ENCODE peak calls at places on chromosomes 13 and 19, in nine cellular contexts. K is foreskin fibroblast; O is sciatic nerve; L is CD4-positive, CD25-positive, alpha-beta regulatory T cell; Q is AG04449; S is ureter; Z is T-helper 2 cell; B is cardiac muscle cell; N is nucleus accumbens. E is an unnamed sample.

GRCh38 chr13:64847767-64848166 is 2382.4 kb downstream of the PCDH9 start:
- DNase-seq in B (no peak), K (no peak), S (no peak), O (no peak), N (no peak), L (no peak), Z (no peak), Q (no peak), E (no peak)

GRCh38 chr19:19261350-19262189 is 11.5 kb downstream of the TM6SF2 start:
- DNase-seq in N (no peak), Q (no peak), O (no peak), S (no peak), L (no peak), Z (no peak), K (no peak), B (peak), E (no peak)

GRCh38 chr19:10858204-10858828 is 10.1 kb downstream of the C19orf38 start:
- DNase-seq in N (no peak), B (peak), L (peak), K (peak), Z (no peak), Q (no peak), S (no peak), O (no peak), E (peak)

GRCh38 chr19:44993926-44994537 is 7.2 kb upstream of the RELB start:
- DNase-seq in O (no peak), Z (no peak), S (no peak), B (no peak), L (no peak), K (no peak), N (no peak), Q (no peak), E (no peak)

GRCh38 chr13:94702181-94703041 is 9.9 kb downstream of the SOX21 start:
- DNase-seq in S (no peak), B (no peak), Q (no peak), Z (no peak), L (no peak), N (no peak), O (no peak), K (no peak), E (no peak)

GRCh38 chr19:38543807-38544568 is 73.8 kb downstream of the MAP4K1 start:
- DNase-seq in K (peak), O (no peak), Q (peak), L (peak), S (peak), Z (no peak), B (peak), N (peak), E (no peak)

GRCh38 chr19:4064551-4065260 is 2.0 kb downstream of the ZBTB7A start:
- DNase-seq in O (peak), S (peak), L (peak), K (peak), Q (no peak), Z (peak), B (peak), N (peak), E (peak)

GRCh38 chr13:110444226-110444653 is 117.3 kb downstream of the RAB20 start:
- DNase-seq in Q (no peak), K (peak), O (no peak), Z (no peak), B (no peak), L (no peak), S (no peak), N (no peak), E (no peak)

GRCh38 chr19:571127-571974 is 1.0 kb upstream of the BSG start:
- DNase-seq in K (peak), Q (no peak), O (no peak), L (no peak), B (peak), Z (peak), N (no peak), S (no peak), E (no peak)

GRCh38 chr19:48501961-48502719 is 9.5 kb downstream of the LMTK3 start:
- DNase-seq in Q (no peak), O (no peak), K (no peak), N (peak), B (peak), L (peak), Z (peak), S (peak), E (peak)

GRCh38 chr13:110641055-110642015 is 26.0 kb downstream of the NAXD start:
- DNase-seq in Q (no peak), Z (no peak), O (no peak), N (no peak), S (no peak), B (no peak), K (peak), L (no peak), E (no peak)

GRCh38 chr13:72651196-72651595 is 76.2 kb downstream of the MZT1 start:
- DNase-seq in K (no peak), Q (no peak), L (peak), Z (no peak), S (no peak), B (peak), O (no peak), N (no peak), E (no peak)

GRCh38 chr13:25916119-25916518 is 135.7 kb downstream of the SHISA2 start:
- DNase-seq in B (no peak), N (no peak), L (no peak), O (no peak), Q (no peak), Z (no peak), S (no peak), K (no peak), E (no peak)

GRCh38 chr13:24180743-24181384 is 20.3 kb downstream of the SPATA13 start:
- DNase-seq in S (no peak), B (no peak), O (no peak), K (peak), N (no peak), Q (no peak), Z (no peak), L (no peak), E (no peak)